ENCODE peak calls at places on chromosomes 11 and 22, in seven cellular contexts. M, Q, C, E, X, T and L are unnamed samples.

GRCh38 chr11:106697058-106697457 is 321.2 kb downstream of the GUCY1A2 start:
- DNase-seq in M (peak; percentile 58), Q (no peak), C (no peak), E (no peak), X (no peak), T (no peak), L (no peak)

GRCh38 chr11:112999518-112999917 is 38.3 kb downstream of the NCAM1 start:
- DNase-seq in M (no peak), Q (no peak), C (no peak), E (no peak), X (no peak), T (no peak), L (no peak)

GRCh38 chr11:68382358-68382998 is 70.1 kb downstream of the LRP5 start:
- DNase-seq in M (no peak), Q (no peak), C (no peak), E (no peak), X (no peak), T (no peak), L (no peak)

GRCh38 chr22:35154937-35155387 is 89.0 kb downstream of the ISX start:
- DNase-seq in M (peak; percentile 60), Q (no peak), C (no peak), E (no peak), X (peak; percentile 19), T (peak; percentile 61), L (peak; percentile 16)

GRCh38 chr11:24386551-24387404 is 110.1 kb upstream of the LUZP2 start:
- DNase-seq in M (peak; percentile 57), Q (no peak), C (no peak), E (peak; percentile 1), X (no peak), T (no peak), L (no peak)

GRCh38 chr11:1109918-1110705 is 35.4 kb downstream of the MUC2 start:
- DNase-seq in M (no peak), Q (no peak), C (no peak), E (no peak), X (no peak), T (no peak), L (no peak)

GRCh38 chr11:92447586-92447985 is 223.0 kb downstream of the FAT3 start:
- DNase-seq in M (no peak), Q (no peak), C (no peak), E (no peak), X (no peak), T (no peak), L (no peak)

GRCh38 chr11:69262918-69263735 is 30.8 kb upstream of the MYEOV start:
- DNase-seq in M (no peak), Q (no peak), C (no peak), E (no peak), X (no peak), T (no peak), L (no peak)

GRCh38 chr11:112805658-112806057 is 155.6 kb upstream of the NCAM1 start:
- DNase-seq in M (no peak), Q (no peak), C (no peak), E (no peak), X (no peak), T (no peak), L (no peak)

GRCh38 chr11:25981998-25982397 is 349.9 kb upstream of the ANO3 start:
- DNase-seq in M (peak; percentile 87), Q (no peak), C (no peak), E (peak; percentile 53), X (no peak), T (no peak), L (peak; percentile 54)

GRCh38 chr11:26801601-26802000 is 79.7 kb upstream of the SLC5A12 start:
- DNase-seq in M (no peak), Q (no peak), C (no peak), E (peak; percentile 30), X (no peak), T (no peak), L (no peak)

GRCh38 chr11:68691402-68691784 is 7.0 kb downstream of the GAL start:
- DNase-seq in M (no peak), Q (no peak), C (no peak), E (no peak), X (no peak), T (no peak), L (no peak)

GRCh38 chr11:92527467-92527866 is 302.8 kb downstream of the FAT3 start:
- DNase-seq in M (peak; percentile 1), Q (no peak), C (no peak), E (no peak), X (no peak), T (no peak), L (no peak)

GRCh38 chr22:22207845-22208564 is 36.6 kb upstream of the VPREB1 start:
- DNase-seq in M (peak; percentile 79), Q (no peak), C (no peak), E (peak; percentile 27), X (peak; percentile 21), T (no peak), L (peak; percentile 86)

GRCh38 chr11:68659158-68659921 is 25.0 kb upstream of the GAL start:
- DNase-seq in M (peak; percentile 98), Q (no peak), C (no peak), E (peak; percentile 96), X (no peak), T (peak; percentile 77), L (no peak)

GRCh38 chr11:132588366-132588765 is 943.9 kb downstream of the OPCML start:
- DNase-seq in M (no peak), Q (no peak), C (no peak), E (no peak), X (no peak), T (no peak), L (no peak)

GRCh38 chr11:99505831-99506230 is 485.1 kb downstream of the CNTN5 start:
- DNase-seq in M (no peak), Q (no peak), C (no peak), E (no peak), X (no peak), T (no peak), L (no peak)
- H3K4me3 ChIP-seq in M (no peak overlapping the region), Q (no peak overlapping the region), C (no peak overlapping the region), E (no peak overlapping the region), X (no peak overlapping the region), T (no peak overlapping the region), L (no peak overlapping the region)

GRCh38 chr11:67275606-67276409 is 9.5 kb downstream of the GRK2 start:
- DNase-seq in M (no peak), Q (no peak), C (no peak), E (no peak), X (no peak), T (no peak), L (no peak)
- TF ChIP-seq CTCF in M (no peak), Q (no peak), C (no peak), E (no peak), X (no peak), T (no peak), L (peak; percentile 22)

GRCh38 chr11:111320728-111321568 is 22.6 kb downstream of the POU2AF3 start:
- DNase-seq in M (no peak), Q (no peak), C (no peak), E (no peak), X (peak; percentile 48), T (no peak), L (no peak)

GRCh38 chr11:111322534-111322933 is 24.2 kb downstream of the POU2AF3 start:
- DNase-seq in M (no peak), Q (no peak), C (no peak), E (no peak), X (no peak), T (no peak), L (no peak)

GRCh38 chr11:111326824-111327223 is 28.5 kb downstream of the POU2AF3 start:
- DNase-seq in M (no peak), Q (no peak), C (no peak), E (no peak), X (no peak), T (no peak), L (no peak)

GRCh38 chr11:111325259-111325658 is 26.9 kb downstream of the POU2AF3 start:
- DNase-seq in M (no peak), Q (no peak), C (no peak), E (no peak), X (no peak), T (no peak), L (no peak)

DNA sequence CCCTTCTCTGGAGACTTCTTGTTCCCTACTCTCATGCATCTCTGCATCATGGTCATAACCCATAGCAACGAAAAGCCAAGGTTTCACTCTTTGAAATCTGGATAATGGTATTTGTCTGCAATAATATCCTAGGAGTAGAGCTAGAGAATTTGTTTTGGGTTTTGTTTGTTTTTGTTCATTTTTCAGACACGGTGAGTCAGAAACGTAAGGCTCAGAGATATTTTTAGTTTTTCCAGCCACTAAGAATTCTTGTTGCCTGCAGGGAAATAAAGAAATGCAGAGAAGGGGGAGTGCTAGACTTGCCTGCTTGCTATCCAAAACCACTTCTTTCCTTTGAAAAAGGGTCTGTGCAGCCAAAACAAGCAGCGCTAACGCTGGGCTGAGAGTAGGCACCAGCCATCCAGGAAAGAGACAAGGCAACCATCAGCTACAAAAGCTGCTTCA is 26.0 kb downstream of the POU2AF3 start:
- DNase-seq in M (peak; percentile 25), Q (no peak), C (no peak), E (no peak), X (no peak), T (no peak), L (no peak)
- H3K4me3 ChIP-seq in M (no peak overlapping the region), Q (no peak overlapping the region), C (no peak overlapping the region), E (no peak overlapping the region), X (no peak overlapping the region), T (peak overlapping the region; percentile 15), L (no peak overlapping the region)

GRCh38 chr11:104339383-104339831 is 175.5 kb upstream of the PDGFD start:
- DNase-seq in M (no peak), Q (no peak), C (no peak), E (no peak), X (no peak), T (no peak), L (no peak)

GRCh38 chr11:104338186-104338585 is 174.2 kb upstream of the PDGFD start:
- DNase-seq in M (no peak), Q (no peak), C (no peak), E (no peak), X (no peak), T (no peak), L (no peak)

GRCh38 chr11:104343578-104343977 is 179.6 kb upstream of the PDGFD start:
- DNase-seq in M (peak; percentile 21), Q (no peak), C (no peak), E (no peak), X (no peak), T (no peak), L (no peak)
- TF ChIP-seq CTCF in M (peak; percentile 26), Q (no peak), C (peak; percentile 14), E (no peak), X (no peak), T (no peak), L (peak; percentile 53)

DNA sequence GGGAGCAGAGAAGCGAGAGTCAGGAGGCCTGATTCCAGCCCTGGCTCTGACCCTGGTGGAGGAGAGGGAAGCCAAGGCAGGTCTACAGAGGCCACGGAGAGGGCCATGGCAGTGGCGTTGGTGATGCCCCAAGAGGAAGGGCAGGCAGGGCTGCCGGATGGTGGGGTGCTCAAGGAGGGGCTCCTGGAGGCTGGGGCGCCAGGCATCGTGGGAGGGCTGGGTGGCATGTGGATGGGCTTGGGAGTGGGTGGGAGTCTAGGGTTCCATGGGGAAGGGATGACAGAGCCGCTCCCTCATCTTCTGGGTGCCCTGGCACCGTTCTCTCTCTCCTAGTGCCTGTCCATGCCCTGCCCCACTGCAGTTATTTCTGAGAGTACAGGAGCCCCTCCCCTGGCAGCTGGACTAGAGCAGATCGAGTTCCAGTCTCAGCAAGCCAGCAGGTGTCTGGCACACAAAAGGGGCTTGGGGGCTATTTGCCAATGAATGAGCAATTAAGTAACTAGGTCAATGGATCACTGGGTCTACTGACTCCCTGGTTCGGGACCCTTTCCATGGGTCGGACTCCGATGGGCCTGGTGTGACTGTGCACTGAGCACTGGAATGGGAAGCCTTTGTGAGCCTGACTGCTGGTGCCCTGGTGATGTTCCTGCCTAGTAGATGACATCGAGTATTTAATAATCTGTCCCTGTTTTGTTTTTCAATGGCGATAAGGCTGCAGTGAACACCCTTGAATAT is 570.0 kb downstream of the TBC1D22A start:
- DNase-seq in M (no peak), Q (no peak), C (no peak), E (no peak), X (no peak), T (no peak), L (no peak)
- H3K4me3 ChIP-seq in M (no peak overlapping the region), Q (no peak overlapping the region), C (no peak overlapping the region), E (no peak overlapping the region), X (no peak overlapping the region), T (no peak overlapping the region), L (no peak overlapping the region)